ENCODE peak calls at places on chromosomes 11 and 22, in four cellular contexts. L is K562, J is HepG2, G is WTC11. K is an unnamed sample.

GRCh38 chr11:10201343-10201742 is 92.7 kb downstream of the SBF2 start:
- DNase-seq in J (no peak), L (no peak), G (no peak), K (no peak)

GRCh38 chr22:21624880-21625791 is 4.7 kb downstream of the YDJC start:
- DNase-seq in G (no peak), J (no peak), L (peak), K (no peak)

GRCh38 chr22:20056696-20057386 is 23.2 kb upstream of the DGCR8 start:
- DNase-seq in G (no peak), J (no peak), L (no peak), K (no peak)

GRCh38 chr11:64833198-64833502 is 11.3 kb downstream of the CDC42BPG start:
- DNase-seq in G (no peak), L (no peak), J (no peak), K (no peak)

GRCh38 chr11:76329983-76330382 is 50.9 kb downstream of the THAP12 start:
- DNase-seq in L (no peak), J (peak), G (peak), K (no peak)

GRCh38 chr11:371051-371450 is 1.8 kb downstream of the B4GALNT4 start:
- DNase-seq in G (peak), J (no peak), L (no peak), K (no peak)

GRCh38 chr11:85602551-85603218 is 24.5 kb downstream of the DLG2 start:
- DNase-seq in G (no peak), J (no peak), L (no peak), K (no peak)

GRCh38 chr11:45091563-45092392 is 54.7 kb upstream of the PRDM11 start:
- DNase-seq in J (no peak), G (peak), L (no peak), K (no peak)

GRCh38 chr11:8720868-8721739 is 38.5 kb downstream of the RPL27A start:
- DNase-seq in G (no peak), J (no peak), L (no peak), K (no peak)

GRCh38 chr11:77082838-77083552 is 16.2 kb downstream of the CAPN5 start:
- DNase-seq in J (no peak), L (no peak), G (peak), K (no peak)

GRCh38 chr22:29306830-29307657 is 594 bp downstream of the GAS2L1 start:
- DNase-seq in G (peak), L (peak), J (peak), K (no peak)

GRCh38 chr11:122756417-122756816 is 81.9 kb upstream of the CRTAM start:
- DNase-seq in G (no peak), J (no peak), L (no peak), K (no peak)

GRCh38 chr22:45268167-45268957 is 16.4 kb upstream of the UPK3A start:
- DNase-seq in L (no peak), G (peak), J (no peak), K (no peak)

GRCh38 chr11:133078591-133079179 is 453.6 kb downstream of the OPCML start:
- DNase-seq in G (peak), L (peak), J (peak), K (no peak)

GRCh38 chr11:108117746-108118371 is 3.5 kb upstream of the ACAT1 start:
- DNase-seq in G (no peak), L (peak), J (peak), K (no peak)

GRCh38 chr11:112128483-112129121 is 35.3 kb downstream of the IL18 start:
- DNase-seq in L (peak), J (no peak), G (no peak), K (no peak)

GRCh38 chr11:113715882-113716625 is 9.9 kb upstream of the TMPRSS5 start:
- DNase-seq in G (no peak), J (no peak), L (no peak), K (no peak)

GRCh38 chr11:42625757-42626156 is 686.0 kb upstream of the API5 start:
- DNase-seq in G (no peak), J (no peak), L (no peak), K (no peak)

GRCh38 chr11:1351278-1351937 is 38.3 kb upstream of the BRSK2 start:
- DNase-seq in G (no peak), L (peak), J (peak), K (no peak)

GRCh38 chr11:11937957-11938356 is 70.5 kb downstream of the DKK3 start:
- DNase-seq in L (no peak), J (no peak), G (no peak), K (no peak)

GRCh38 chr11:90476442-90477007 is 253.7 kb upstream of the CHORDC1 start:
- DNase-seq in G (peak), L (peak), J (peak), K (peak)

GRCh38 chr11:132742929-132743328 is 789.4 kb downstream of the OPCML start:
- DNase-seq in J (no peak), G (no peak), L (no peak), K (no peak)

GRCh38 chr11:66800720-66801428 is 42.4 kb upstream of the RCE1 start:
- DNase-seq in J (no peak), L (no peak), G (no peak), K (peak)

GRCh38 chr11:65362966-65363365 is 8.4 kb downstream of the TIGD3 start:
- DNase-seq in J (no peak), G (no peak), L (no peak), K (no peak)

GRCh38 chr11:103091441-103091809 is 535 bp downstream of the DCUN1D5 start:
- DNase-seq in J (peak), L (peak), G (peak), K (no peak)

GRCh38 chr11:46364791-46365190 is 16.7 kb upstream of the MDK start:
- DNase-seq in J (no peak), L (no peak), G (no peak), K (no peak)

GRCh38 chr11:26244207-26244606 is 87.7 kb upstream of the ANO3 start:
- DNase-seq in L (no peak), J (no peak), G (no peak), K (no peak)

GRCh38 chr11:28871090-28871489 is 762.9 kb downstream of the METTL15 start:
- DNase-seq in G (no peak), L (no peak), J (no peak), K (no peak)

GRCh38 chr11:44120169-44120568 is 24.7 kb downstream of the EXT2 start:
- DNase-seq in G (no peak), J (no peak), L (no peak), K (no peak)

GRCh38 chr22:19086944-19087343 is 35.3 kb downstream of the DGCR2 start:
- DNase-seq in L (peak), G (no peak), J (no peak), K (no peak)

GRCh38 chr11:90318651-90319050 is 95.8 kb upstream of the CHORDC1 start:
- DNase-seq in L (no peak), G (no peak), J (no peak), K (no peak)

GRCh38 chr11:113681711-113682410 is 24.2 kb downstream of the TMPRSS5 start:
- DNase-seq in G (no peak), J (no peak), L (peak), K (no peak)

GRCh38 chr11:122229078-122229477 is 113.1 kb upstream of the BLID start:
- DNase-seq in L (no peak), G (no peak), J (no peak), K (no peak)

GRCh38 chr22:26592368-26593015 is 2.6 kb upstream of the TPST2 start:
- DNase-seq in G (no peak), L (no peak), J (no peak), K (peak)

GRCh38 chr11:57762235-57762866 is 749 bp downstream of the CTNND1 start:
- DNase-seq in G (no peak), J (no peak), L (peak), K (no peak)

GRCh38 chr22:23253475-23254055 is 73.3 kb downstream of the BCR start:
- DNase-seq in J (no peak), L (no peak), G (no peak), K (no peak)

GRCh38 chr11:120771551-120772060 is 252.3 kb upstream of the TBCEL start:
- DNase-seq in G (no peak), J (no peak), L (no peak), K (no peak)

DNA sequence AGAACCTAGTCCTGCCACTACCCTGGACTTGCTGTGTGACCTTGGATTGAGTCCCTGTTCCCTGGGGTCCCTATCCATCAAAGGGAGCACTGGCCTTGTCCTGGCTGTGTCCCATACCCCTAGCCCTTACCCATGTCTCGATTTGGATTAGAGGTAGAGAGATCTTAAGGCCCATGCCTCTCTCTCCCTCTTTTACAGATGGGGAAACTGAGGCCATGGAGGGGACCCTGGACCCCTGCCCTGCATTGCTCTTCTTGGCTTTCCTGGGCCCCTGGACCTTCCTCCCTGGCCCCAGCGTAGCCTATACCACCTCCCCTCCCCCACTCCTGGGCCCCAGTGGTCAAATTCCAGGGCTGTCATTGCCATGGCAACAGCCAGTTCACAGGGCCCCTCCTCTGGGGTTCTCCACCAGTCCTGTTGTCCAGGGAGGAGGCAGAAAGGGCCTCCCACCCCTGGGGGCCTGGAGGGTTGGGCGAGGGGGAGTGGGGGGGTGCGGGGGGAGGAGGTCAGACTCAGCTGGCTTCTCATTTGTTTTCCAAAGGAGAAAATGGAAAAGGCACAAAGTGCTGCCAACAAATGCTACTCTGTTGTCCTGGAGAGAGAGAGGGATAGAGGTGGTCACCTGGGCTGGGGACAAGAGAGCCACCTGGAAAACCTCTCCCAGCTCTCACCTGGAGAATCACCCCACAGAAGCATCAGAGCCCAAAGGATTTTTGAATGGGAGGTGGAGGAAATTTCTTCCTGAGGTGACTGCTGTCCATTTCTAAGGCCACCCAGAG is 23.3 kb downstream of the ARHGEF17 start:
- DNase-seq in L (peak), G (peak), J (peak), K (no peak)
- TF ChIP-seq CBFB in L (no peak), G (no peak), J (no peak), K (no peak)

DNA sequence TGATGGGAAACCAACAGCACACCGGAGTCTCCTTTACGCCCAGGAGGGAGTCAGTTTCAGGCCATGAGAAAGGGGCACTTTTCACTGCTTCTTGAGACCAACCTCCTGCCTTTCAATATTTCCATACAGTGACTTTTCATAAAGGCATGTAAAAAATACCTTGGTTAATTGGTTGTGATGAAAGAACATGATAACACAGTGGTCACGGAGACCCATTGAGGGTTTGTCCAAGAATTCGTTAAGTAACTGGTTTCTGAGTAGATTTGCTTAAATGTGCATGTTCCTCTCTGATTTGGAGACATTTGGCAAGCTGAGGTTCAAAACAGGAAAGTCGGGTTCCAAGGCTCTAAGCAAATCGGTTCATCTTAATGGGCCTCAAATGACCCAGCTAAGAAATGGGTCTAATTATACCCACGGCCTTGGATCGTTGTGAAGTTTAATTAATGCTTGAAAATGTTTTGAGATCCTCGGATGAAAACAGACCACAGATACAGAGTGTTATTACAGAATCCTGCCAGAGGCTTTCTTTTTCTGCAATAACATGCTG is 36.9 kb upstream of the CCND1 start:
- DNase-seq in G (no peak), L (no peak), J (no peak), K (no peak)
- TF ChIP-seq CBFB in G (no peak), L (no peak), J (no peak), K (no peak)

GRCh38 chr11:7677071-7677470 is 3.8 kb upstream of the CYB5R2 start:
- DNase-seq in L (no peak), G (no peak), J (no peak), K (no peak)
- TF ChIP-seq CBFB in L (no peak), G (no peak), J (no peak), K (no peak)

DNA sequence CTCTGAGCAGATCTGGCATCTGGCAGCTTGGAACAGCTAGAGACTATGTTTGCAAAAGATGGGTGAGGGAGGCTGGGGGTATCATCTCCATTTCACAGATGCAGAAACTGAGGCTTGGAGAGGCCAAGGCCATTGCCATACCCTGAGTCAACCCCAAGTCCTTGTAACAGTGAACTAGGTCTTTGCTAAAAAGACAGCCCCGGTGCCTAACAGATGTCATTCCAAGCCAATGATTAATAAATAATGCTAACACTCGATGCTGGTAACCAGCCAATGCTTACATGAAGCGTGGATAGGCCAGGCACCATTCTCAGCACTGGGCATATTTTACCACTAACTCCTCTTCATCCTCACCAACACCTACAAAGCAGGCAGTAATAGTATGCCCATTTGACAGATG is 164.0 kb downstream of the MN1 start:
- DNase-seq in L (no peak), G (no peak), J (no peak), K (no peak)
- TF ChIP-seq CBFB in L (no peak), G (no peak), J (no peak), K (no peak)

GRCh38 chr11:61847914-61848581 is 19.9 kb downstream of the FADS2 start:
- DNase-seq in J (no peak), G (no peak), L (no peak), K (no peak)
- TF ChIP-seq CBFB in J (no peak), G (no peak), L (no peak), K (no peak)

K was measured in GM12878.